ENCODE peak calls at places on chromosomes 1 and 21, in eight cellular contexts. B, Z, J, D, L, Q, U and X are unnamed samples.

GRCh38 chr1:203172184-203173115 is 3.2 kb downstream of the MYBPH start:
- DNase-seq in U (peak), J (peak), D (peak), Q (peak), Z (peak), B (peak), L (peak), X (peak)

GRCh38 chr1:91707114-91707889 is 178.6 kb downstream of the TGFBR3 start:
- DNase-seq in L (no peak), B (no peak), Z (no peak), D (no peak), Q (no peak), U (no peak), J (no peak), X (no peak)

GRCh38 chr1:59083946-59084865 is 212.7 kb upstream of the FGGY start:
- DNase-seq in B (no peak), J (peak), Z (no peak), D (no peak), L (peak), U (no peak), Q (peak), X (no peak)

GRCh38 chr1:9559673-9560072 is 20.4 kb downstream of the SLC25A33 start:
- DNase-seq in U (no peak), D (no peak), Q (no peak), B (no peak), J (no peak), Z (no peak), L (no peak), X (no peak)

GRCh38 chr1:60245371-60245770 is 171.8 kb upstream of the C1orf87 start:
- DNase-seq in U (no peak), D (no peak), Z (no peak), B (no peak), J (no peak), L (no peak), Q (no peak), X (no peak)

GRCh38 chr1:163056832-163057231 is 12.3 kb upstream of the RGS4 start:
- DNase-seq in B (no peak), U (no peak), L (peak), Z (no peak), D (no peak), Q (peak), J (no peak), X (peak)

GRCh38 chr1:58627221-58627620 is 50.2 kb upstream of the TACSTD2 start:
- DNase-seq in D (no peak), B (no peak), Z (no peak), L (peak), Q (no peak), J (no peak), U (no peak), X (no peak)

GRCh38 chr1:67850151-67850551 is 16.9 kb upstream of the GNG12 start:
- DNase-seq in J (no peak), Q (peak), L (peak), B (no peak), U (no peak), Z (peak), D (peak), X (peak)

GRCh38 chr1:89635825-89636815 is 3.2 kb downstream of the LRRC8C start:
- DNase-seq in Z (no peak), D (no peak), J (no peak), Q (peak), U (no peak), B (no peak), L (peak), X (no peak)

GRCh38 chr21:42315296-42315891 is at the start of gene TFF3:
- DNase-seq in J (peak), D (no peak), B (peak), U (no peak), L (no peak), Q (peak), Z (no peak), X (no peak)

GRCh38 chr1:56958526-56958925 is 7.3 kb downstream of the C8B start:
- DNase-seq in Z (no peak), Q (no peak), B (no peak), J (no peak), U (no peak), D (no peak), L (peak), X (no peak)

GRCh38 chr1:68210027-68210426 is 22.3 kb downstream of the WLS start:
- DNase-seq in D (no peak), L (no peak), B (no peak), U (no peak), Q (no peak), J (no peak), Z (no peak), X (no peak)

GRCh38 chr1:228345201-228345930 is 61.3 kb downstream of the TRIM11 start:
- DNase-seq in U (no peak), L (no peak), Q (no peak), J (no peak), Z (no peak), D (no peak), B (no peak), X (no peak)

GRCh38 chr1:40036574-40036973 is 4.0 kb upstream of the CAP1 start:
- DNase-seq in J (no peak), L (peak), Z (peak), Q (peak), B (no peak), U (no peak), D (no peak), X (peak)

GRCh38 chr1:23394176-23394575 is 24.5 kb upstream of the ZNF436 start:
- DNase-seq in U (no peak), D (no peak), Z (no peak), B (no peak), Q (no peak), L (peak), J (no peak), X (peak)

GRCh38 chr1:33188572-33189275 is 6.9 kb upstream of the TRIM62 start:
- DNase-seq in B (no peak), Q (no peak), J (no peak), D (no peak), L (peak), U (no peak), Z (no peak), X (no peak)

GRCh38 chr1:32869844-32870614 is 683 bp downstream of the FNDC5 start:
- DNase-seq in U (no peak), B (peak), Z (no peak), Q (no peak), L (no peak), D (no peak), J (no peak), X (no peak)

GRCh38 chr1:218983848-218984247 is 189.8 kb upstream of the LYPLAL1 start:
- DNase-seq in U (no peak), B (peak), Q (no peak), L (no peak), Z (no peak), J (no peak), D (no peak), X (no peak)

GRCh38 chr1:155323729-155324040 is 3.0 kb downstream of the RUSC1 start:
- DNase-seq in L (peak), D (peak), B (peak), Z (peak), Q (peak), U (peak), J (peak), X (peak)

GRCh38 chr21:35026617-35027557 is 22.2 kb downstream of the RUNX1 start:
- DNase-seq in U (no peak), Q (no peak), J (no peak), B (peak), L (peak), D (no peak), Z (peak), X (no peak)

GRCh38 chr21:29077651-29078090 is 4.2 kb upstream of the CCT8 start:
- DNase-seq in B (no peak), Z (no peak), J (no peak), Q (peak), U (no peak), D (no peak), L (peak), X (no peak)

GRCh38 chr1:20426923-20427322 is 59.1 kb downstream of the CAMK2N1 start:
- DNase-seq in U (no peak), Q (peak), Z (no peak), D (no peak), L (peak), J (peak), B (no peak), X (peak)

GRCh38 chr1:212771341-212771740 is 20.2 kb downstream of the NSL1 start:
- DNase-seq in L (no peak), B (no peak), U (no peak), Z (no peak), D (no peak), J (no peak), Q (no peak), X (no peak)

GRCh38 chr1:228884615-228885566 is 149.6 kb downstream of the RHOU start:
- DNase-seq in L (peak), Z (no peak), J (peak), D (no peak), Q (no peak), B (no peak), U (no peak), X (no peak)

GRCh38 chr1:232970508-232970907 is 20.1 kb downstream of the NTPCR start:
- DNase-seq in Q (no peak), B (no peak), D (no peak), L (no peak), J (no peak), U (no peak), Z (no peak), X (no peak)

GRCh38 chr1:209267968-209268367 is 315.5 kb upstream of the CAMK1G start:
- DNase-seq in U (no peak), B (no peak), L (no peak), Z (no peak), J (no peak), Q (no peak), D (no peak), X (no peak)

GRCh38 chr21:44920694-44921604 is at the start of gene ITGB2:
- DNase-seq in Q (no peak), U (no peak), B (no peak), L (no peak), Z (peak), D (no peak), J (no peak), X (no peak)

GRCh38 chr1:105362438-105362837 is 1612.7 kb downstream of the AMY1C start:
- DNase-seq in B (no peak), D (no peak), J (no peak), Q (no peak), L (no peak), U (no peak), Z (no peak), X (no peak)

GRCh38 chr1:208835082-208835467 is 590.9 kb upstream of the PLXNA2 start:
- DNase-seq in Q (no peak), D (no peak), J (no peak), Z (no peak), B (no peak), U (no peak), L (no peak), X (no peak)

GRCh38 chr1:60893111-60893510 is 189.2 kb upstream of the NFIA start:
- DNase-seq in U (no peak), B (no peak), Q (no peak), J (no peak), L (no peak), D (no peak), Z (no peak), X (no peak)

GRCh38 chr1:233010164-233010563 is 59.8 kb downstream of the NTPCR start:
- DNase-seq in J (peak), Q (peak), U (no peak), D (no peak), Z (no peak), B (no peak), L (peak), X (no peak)

GRCh38 chr1:226082959-226083302 is 20.4 kb downstream of the H3-3A start:
- DNase-seq in U (no peak), L (no peak), Z (peak), D (peak), Q (peak), B (no peak), J (peak), X (no peak)

GRCh38 chr1:231240531-231240882 is 505 bp upstream of the GNPAT start:
- DNase-seq in D (no peak), B (peak), U (no peak), J (no peak), Z (no peak), Q (peak), L (peak), X (no peak)